ENCODE peak calls at places on chromosomes 5 and 9, in four cellular contexts. V is K562, R is HCT116, H is HepG2. N is an unnamed sample.
A peak's percentile ranks its signal among the peaks of the same experiment; 100 is the strongest.

GRCh38 chr9:109064963-109065701 is 51.8 kb upstream of the CTNNAL1 start:
- DNase-seq in H (no peak), R (peak; percentile 6), V (no peak), N (no peak)

GRCh38 chr9:123326662-123327093 is 29.3 kb upstream of the CRB2 start:
- DNase-seq in H (no peak), V (peak; percentile 60), R (no peak), N (no peak)

GRCh38 chr5:132497488-132497997 is 7.0 kb upstream of the IRF1 start:
- DNase-seq in H (no peak), V (no peak), R (no peak), N (no peak)

GRCh38 chr5:1735320-1735970 is 64.2 kb downstream of the MRPL36 start:
- DNase-seq in V (no peak), H (no peak), R (no peak), N (no peak)

GRCh38 chr5:32836176-32836575 is 125.1 kb downstream of the NPR3 start:
- DNase-seq in H (no peak), R (no peak), V (no peak), N (no peak)

GRCh38 chr9:124809211-124809610 is 32.3 kb downstream of the OLFML2A start:
- DNase-seq in V (no peak), H (peak; percentile 54), R (no peak), N (no peak)

GRCh38 chr5:111271885-111272284 is 47.7 kb downstream of the CAMK4 start:
- DNase-seq in H (no peak), R (no peak), V (no peak), N (no peak)

GRCh38 chr5:117587111-117587510 is 1012.5 kb upstream of the SEMA6A start:
- DNase-seq in R (no peak), V (no peak), H (no peak), N (no peak)

GRCh38 chr5:164345173-164345572 is 839.8 kb downstream of the MAT2B start:
- DNase-seq in R (no peak), H (no peak), V (no peak), N (no peak)

GRCh38 chr5:154296525-154297159 is 106.1 kb downstream of the GALNT10 start:
- DNase-seq in H (no peak), V (no peak), R (no peak), N (no peak)

GRCh38 chr5:43207601-43208000 is 15.6 kb downstream of the NIM1K start:
- DNase-seq in H (no peak), R (no peak), V (no peak), N (no peak)

GRCh38 chr5:36435516-36435915 is 133.8 kb upstream of the RANBP3L start:
- DNase-seq in H (no peak), R (no peak), V (no peak), N (no peak)

GRCh38 chr5:170651902-170652301 is 131.6 kb upstream of the GABRP start:
- DNase-seq in H (no peak), R (no peak), V (no peak), N (no peak)

GRCh38 chr9:38670542-38671371 is 49.2 kb downstream of the FAM240B start:
- DNase-seq in H (no peak), R (no peak), V (no peak), N (no peak)

DNA sequence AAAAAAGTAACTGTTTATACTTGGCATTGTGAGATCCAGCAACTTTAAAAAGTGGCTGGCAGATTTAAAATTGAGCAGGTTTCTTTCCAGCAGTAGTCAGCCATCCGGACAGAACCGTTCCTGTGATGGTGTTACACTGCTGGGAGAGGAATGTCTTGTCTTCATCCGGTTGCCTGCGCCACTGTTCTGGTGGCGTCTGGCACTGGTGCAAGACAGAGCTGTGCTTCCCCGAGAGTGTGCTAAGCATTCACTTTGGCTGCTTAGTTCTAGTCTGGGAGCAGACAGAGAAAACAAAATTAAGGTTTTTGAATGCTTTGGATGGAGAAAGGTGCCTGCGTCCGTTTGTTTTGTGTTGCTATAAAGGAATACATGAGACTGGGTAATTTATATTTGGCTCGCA is 35.5 kb upstream of the CREBRF start:
- DNase-seq in V (no peak), R (no peak), H (no peak), N (no peak)
- TF ChIP-seq SIN3A in V (no peak), R (no peak), H (no peak), N (no peak)

GRCh38 chr5:125398466-125398865 is 652.0 kb upstream of the ZNF608 start:
- DNase-seq in R (no peak), H (no peak), V (no peak), N (no peak)

GRCh38 chr5:125401724-125402622 is 655.5 kb upstream of the ZNF608 start:
- DNase-seq in R (no peak), V (no peak), H (no peak), N (no peak)

GRCh38 chr5:125408582-125409069 is 662.2 kb upstream of the ZNF608 start:
- DNase-seq in R (peak; percentile 27), V (no peak), H (no peak), N (no peak)

GRCh38 chr5:125399885-125400284 is 653.4 kb upstream of the ZNF608 start:
- DNase-seq in H (no peak), R (no peak), V (no peak), N (no peak)

GRCh38 chr5:125402787-125403186 is 656.3 kb upstream of the ZNF608 start:
- DNase-seq in H (no peak), R (no peak), V (no peak), N (no peak)
- TF ChIP-seq TCF7L2 in H (no peak), R (no peak), V (no peak), N (peak; percentile 77)

GRCh38 chr9:133619791-133620190 is 10.6 kb upstream of the FAM163B start:
- DNase-seq in H (no peak), V (no peak), R (no peak), N (no peak)
- TF ChIP-seq SIN3A in H (no peak), V (no peak), R (no peak), N (no peak)

GRCh38 chr9:115999498-115999897 is 154.1 kb upstream of the PAPPA start:
- DNase-seq in V (no peak), R (no peak), H (no peak), N (no peak)
- TF ChIP-seq TCF7L2 in V (no peak), R (no peak), H (no peak), N (no peak)